ENCODE peak calls at places on chromosomes 5 and 9, in seven cellular contexts. One of them, this sample, is unnamed. For H3K4me1, the result is how much of the 10 kb centered on the place peaks cover.

GRCh38 chr5:98772415-98773213 is 849 bp upstream of the RGMB start:
- DNase-seq in upper lobe of right lung: peak
- DNase-seq in right cardiac atrium: peak
- DNase-seq in fibroblast of lung: peak
- DNase-seq in body of pancreas: peak
- DNase-seq in GM23338: peak
- DNase-seq in small intestine: peak
- DNase-seq in this sample: peak

GRCh38 chr5:170486366-170486765 is 17.5 kb upstream of the KCNIP1 start:
- DNase-seq in upper lobe of right lung: no peak
- DNase-seq in right cardiac atrium: no peak
- DNase-seq in fibroblast of lung: peak
- DNase-seq in body of pancreas: no peak
- DNase-seq in GM23338: no peak
- DNase-seq in small intestine: no peak
- DNase-seq in this sample: no peak

GRCh38 chr9:137947012-137947411 is 69.4 kb downstream of the CACNA1B start:
- DNase-seq in upper lobe of right lung: no peak
- DNase-seq in right cardiac atrium: no peak
- DNase-seq in fibroblast of lung: no peak
- DNase-seq in body of pancreas: no peak
- DNase-seq in GM23338: no peak
- DNase-seq in small intestine: no peak
- DNase-seq in this sample: no peak

GRCh38 chr9:40927260-40927631 is 201.2 kb downstream of the FOXD4L6 start:
- DNase-seq in upper lobe of right lung: no peak
- DNase-seq in right cardiac atrium: no peak
- DNase-seq in fibroblast of lung: no peak
- DNase-seq in body of pancreas: no peak
- DNase-seq in GM23338: no peak
- DNase-seq in small intestine: no peak
- DNase-seq in this sample: no peak

GRCh38 chr5:670396-671270 is 22.5 kb downstream of the TPPP start:
- DNase-seq in upper lobe of right lung: peak
- DNase-seq in right cardiac atrium: no peak
- DNase-seq in fibroblast of lung: no peak
- DNase-seq in body of pancreas: peak
- DNase-seq in GM23338: no peak
- DNase-seq in small intestine: no peak
- DNase-seq in this sample: no peak

GRCh38 chr9:109074236-109074889 is 45.4 kb downstream of the TMEM245 start:
- DNase-seq in upper lobe of right lung: no peak
- DNase-seq in right cardiac atrium: no peak
- DNase-seq in fibroblast of lung: no peak
- DNase-seq in body of pancreas: no peak
- DNase-seq in GM23338: no peak
- DNase-seq in small intestine: no peak
- DNase-seq in this sample: no peak

GRCh38 chr9:132703336-132703735 is 33.1 kb downstream of the GTF3C4 start:
- DNase-seq in upper lobe of right lung: no peak
- DNase-seq in right cardiac atrium: no peak
- DNase-seq in fibroblast of lung: peak
- DNase-seq in body of pancreas: no peak
- DNase-seq in GM23338: no peak
- DNase-seq in small intestine: no peak
- DNase-seq in this sample: no peak

GRCh38 chr5:59222687-59223511 is 640.0 kb downstream of the RAB3C start:
- DNase-seq in upper lobe of right lung: no peak
- DNase-seq in right cardiac atrium: no peak
- DNase-seq in fibroblast of lung: no peak
- DNase-seq in body of pancreas: no peak
- DNase-seq in GM23338: no peak
- DNase-seq in small intestine: no peak
- DNase-seq in this sample: no peak

GRCh38 chr9:132800038-132800648 is 77.9 kb downstream of the AK8 start:
- DNase-seq in upper lobe of right lung: peak
- DNase-seq in right cardiac atrium: peak
- DNase-seq in fibroblast of lung: peak
- DNase-seq in body of pancreas: peak
- DNase-seq in GM23338: peak
- DNase-seq in small intestine: peak
- DNase-seq in this sample: peak

GRCh38 chr5:151646334-151646733 is 40.4 kb downstream of the SPARC start:
- DNase-seq in upper lobe of right lung: no peak
- DNase-seq in right cardiac atrium: no peak
- DNase-seq in fibroblast of lung: no peak
- DNase-seq in body of pancreas: no peak
- DNase-seq in GM23338: no peak
- DNase-seq in small intestine: no peak
- DNase-seq in this sample: no peak

GRCh38 chr5:78666041-78666444 is 17.5 kb upstream of the LHFPL2 start:
- DNase-seq in upper lobe of right lung: no peak
- DNase-seq in right cardiac atrium: no peak
- DNase-seq in fibroblast of lung: no peak
- DNase-seq in body of pancreas: no peak
- DNase-seq in GM23338: no peak
- DNase-seq in small intestine: no peak
- DNase-seq in this sample: peak

GRCh38 chr5:172766287-172767104 is 4.5 kb downstream of the DUSP1 start:
- DNase-seq in upper lobe of right lung: peak
- DNase-seq in right cardiac atrium: peak
- DNase-seq in fibroblast of lung: peak
- DNase-seq in body of pancreas: peak
- DNase-seq in GM23338: no peak
- DNase-seq in small intestine: peak
- DNase-seq in this sample: peak

GRCh38 chr5:67576112-67576511 is 379.5 kb upstream of the CD180 start:
- DNase-seq in upper lobe of right lung: no peak
- DNase-seq in right cardiac atrium: no peak
- DNase-seq in fibroblast of lung: no peak
- DNase-seq in body of pancreas: no peak
- DNase-seq in GM23338: no peak
- DNase-seq in small intestine: no peak
- DNase-seq in this sample: no peak

GRCh38 chr5:181138258-181138657 is 7.3 kb upstream of the OR2V1 start:
- DNase-seq in upper lobe of right lung: no peak
- DNase-seq in right cardiac atrium: no peak
- DNase-seq in fibroblast of lung: no peak
- DNase-seq in body of pancreas: no peak
- DNase-seq in GM23338: peak
- DNase-seq in small intestine: no peak
- DNase-seq in this sample: no peak

GRCh38 chr9:93899609-93900435 is 55.3 kb downstream of the BARX1 start:
- DNase-seq in upper lobe of right lung: peak
- DNase-seq in right cardiac atrium: no peak
- DNase-seq in fibroblast of lung: no peak
- DNase-seq in body of pancreas: peak
- DNase-seq in GM23338: no peak
- DNase-seq in small intestine: no peak
- DNase-seq in this sample: peak

GRCh38 chr5:65926893-65927292 is 518 bp downstream of the ERBIN start:
- DNase-seq in upper lobe of right lung: no peak
- DNase-seq in right cardiac atrium: no peak
- DNase-seq in fibroblast of lung: no peak
- DNase-seq in body of pancreas: no peak
- DNase-seq in GM23338: peak
- DNase-seq in small intestine: peak
- DNase-seq in this sample: peak

DNA sequence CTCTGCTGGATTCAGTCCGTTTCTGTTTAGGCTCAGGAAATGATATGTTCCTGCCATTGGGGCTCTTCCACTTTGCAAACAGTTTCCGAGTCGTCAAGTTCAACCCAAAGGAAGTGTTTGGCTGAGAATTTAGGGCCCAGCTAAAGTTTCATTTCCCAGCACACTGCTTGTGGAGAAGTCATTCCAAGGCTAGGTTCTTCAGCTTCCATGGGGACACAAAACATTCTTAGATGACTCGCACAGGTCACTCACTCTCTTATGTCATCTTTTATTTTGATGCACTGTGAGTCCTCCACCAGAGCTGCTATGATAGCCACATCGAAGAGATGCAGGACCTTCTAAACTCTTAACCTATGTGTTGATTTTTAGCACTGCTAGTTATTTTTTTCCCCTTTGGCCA is 84.1 kb downstream of the ZNF462 start:
- DNase-seq in upper lobe of right lung: no peak
- DNase-seq in right cardiac atrium: no peak
- DNase-seq in fibroblast of lung: peak
- DNase-seq in body of pancreas: no peak
- DNase-seq in GM23338: no peak
- DNase-seq in small intestine: no peak
- DNase-seq in this sample: no peak
- H3K27ac ChIP-seq in upper lobe of right lung: no peak
- H3K27ac ChIP-seq in right cardiac atrium: no peak
- H3K27ac ChIP-seq in fibroblast of lung: no peak
- H3K27ac ChIP-seq in body of pancreas: no peak
- H3K27ac ChIP-seq in GM23338: no peak
- H3K27ac ChIP-seq in small intestine: no peak
- H3K27ac ChIP-seq in this sample: no peak

GRCh38 chr9:89483592-89484474 is 14.1 kb downstream of the SEMA4D start:
- DNase-seq in upper lobe of right lung: no peak
- DNase-seq in right cardiac atrium: no peak
- DNase-seq in fibroblast of lung: no peak
- DNase-seq in body of pancreas: no peak
- DNase-seq in GM23338: no peak
- DNase-seq in small intestine: no peak
- DNase-seq in this sample: no peak

GRCh38 chr9:89489548-89490527 is 8.1 kb downstream of the SEMA4D start:
- DNase-seq in upper lobe of right lung: no peak
- DNase-seq in right cardiac atrium: no peak
- DNase-seq in fibroblast of lung: no peak
- DNase-seq in body of pancreas: no peak
- DNase-seq in GM23338: no peak
- DNase-seq in small intestine: peak
- DNase-seq in this sample: no peak

GRCh38 chr9:89482950-89483349 is 15.0 kb downstream of the SEMA4D start:
- DNase-seq in upper lobe of right lung: no peak
- DNase-seq in right cardiac atrium: no peak
- DNase-seq in fibroblast of lung: no peak
- DNase-seq in body of pancreas: no peak
- DNase-seq in GM23338: no peak
- DNase-seq in small intestine: no peak
- DNase-seq in this sample: no peak

GRCh38 chr9:89484475-89485404 is 13.2 kb downstream of the SEMA4D start:
- DNase-seq in upper lobe of right lung: no peak
- DNase-seq in right cardiac atrium: no peak
- DNase-seq in fibroblast of lung: no peak
- DNase-seq in body of pancreas: no peak
- DNase-seq in GM23338: no peak
- DNase-seq in small intestine: no peak
- DNase-seq in this sample: no peak

DNA sequence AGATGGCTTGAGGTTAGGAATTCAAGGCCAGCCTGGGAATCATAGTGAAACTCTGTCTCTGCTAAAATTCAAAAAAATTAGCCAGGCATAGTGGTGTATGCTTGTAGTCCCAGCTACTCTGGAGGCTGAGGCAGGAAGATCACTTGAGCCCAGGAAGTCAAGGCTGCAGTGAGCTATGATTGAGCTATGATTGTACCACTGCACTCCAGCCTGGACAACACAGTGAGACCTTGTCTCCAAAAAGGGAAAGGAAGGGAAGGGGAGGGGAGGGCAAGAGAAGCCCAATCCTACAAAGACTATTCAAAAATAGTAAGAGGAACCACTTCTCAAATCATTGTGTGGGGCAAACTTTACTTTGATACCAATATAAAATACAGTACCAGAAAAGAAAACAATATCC is 11.2 kb downstream of the SEMA4D start:
- DNase-seq in upper lobe of right lung: no peak
- DNase-seq in right cardiac atrium: no peak
- DNase-seq in fibroblast of lung: no peak
- DNase-seq in body of pancreas: no peak
- DNase-seq in GM23338: no peak
- DNase-seq in small intestine: no peak
- DNase-seq in this sample: no peak
- H3K4me1 ChIP-seq in upper lobe of right lung: under half
- H3K4me1 ChIP-seq in right cardiac atrium: under half
- H3K4me1 ChIP-seq in fibroblast of lung: under half
- H3K4me1 ChIP-seq in body of pancreas: under half
- H3K4me1 ChIP-seq in GM23338: half or more
- H3K4me1 ChIP-seq in small intestine: under half
- H3K4me1 ChIP-seq in this sample: under half

DNA sequence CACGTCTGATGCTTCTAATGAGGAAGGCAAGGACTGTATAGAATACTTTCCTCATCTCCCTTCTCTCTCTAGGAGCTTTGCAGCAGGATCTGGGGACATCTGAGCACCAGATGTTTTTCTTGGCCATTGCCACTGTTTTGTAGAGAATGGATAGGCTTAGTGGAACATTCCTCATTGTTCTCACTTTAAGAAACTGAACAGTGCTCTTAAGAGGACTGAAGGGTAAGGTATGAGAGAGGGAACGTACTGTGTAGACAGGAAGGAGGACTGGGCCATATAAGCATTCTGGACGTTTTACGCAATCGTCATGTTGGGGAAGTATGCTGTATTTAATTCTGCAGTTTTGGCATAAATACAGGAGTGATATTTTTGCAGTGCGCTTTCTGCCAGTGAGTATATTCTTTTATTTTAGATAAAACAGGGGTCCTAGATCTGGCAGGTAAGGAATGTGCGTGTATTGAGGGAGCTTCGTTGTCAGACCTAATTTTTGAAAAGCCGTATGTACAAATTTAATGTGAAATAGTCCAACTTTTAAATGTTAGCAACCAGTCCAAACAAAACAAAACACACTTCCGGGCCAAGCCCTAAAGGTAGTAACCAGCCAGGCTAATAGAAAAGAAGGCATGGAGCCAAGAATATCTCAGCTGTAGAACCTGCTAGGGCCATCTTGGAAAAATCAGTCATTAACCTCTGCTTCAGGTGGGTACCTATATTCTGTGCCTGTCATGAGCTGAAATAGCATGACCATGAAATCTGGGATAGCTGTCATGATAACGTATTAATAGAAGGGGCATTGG is 70.8 kb downstream of the SMARCA2 start:
- DNase-seq in upper lobe of right lung: no peak
- DNase-seq in right cardiac atrium: no peak
- DNase-seq in fibroblast of lung: peak
- DNase-seq in body of pancreas: no peak
- DNase-seq in GM23338: no peak
- DNase-seq in small intestine: no peak
- DNase-seq in this sample: no peak
- H3K4me3 ChIP-seq in upper lobe of right lung: no peak
- H3K4me3 ChIP-seq in right cardiac atrium: no peak
- H3K4me3 ChIP-seq in fibroblast of lung: no peak
- H3K4me3 ChIP-seq in body of pancreas: no peak
- H3K4me3 ChIP-seq in GM23338: no peak
- H3K4me3 ChIP-seq in small intestine: no peak
- H3K4me3 ChIP-seq in this sample: no peak

GRCh38 chr5:131607903-131608540 is 27.0 kb downstream of the RAPGEF6 start:
- DNase-seq in upper lobe of right lung: no peak
- DNase-seq in right cardiac atrium: no peak
- DNase-seq in fibroblast of lung: peak
- DNase-seq in body of pancreas: no peak
- DNase-seq in GM23338: no peak
- DNase-seq in small intestine: no peak
- DNase-seq in this sample: no peak
- H3K27ac ChIP-seq in upper lobe of right lung: no peak
- H3K27ac ChIP-seq in right cardiac atrium: no peak
- H3K27ac ChIP-seq in fibroblast of lung: no peak
- H3K27ac ChIP-seq in body of pancreas: no peak
- H3K27ac ChIP-seq in GM23338: no peak
- H3K27ac ChIP-seq in small intestine: no peak
- H3K27ac ChIP-seq in this sample: no peak

GRCh38 chr9:89439571-89439970 is 58.3 kb downstream of the SEMA4D start:
- DNase-seq in upper lobe of right lung: no peak
- DNase-seq in right cardiac atrium: no peak
- DNase-seq in fibroblast of lung: no peak
- DNase-seq in body of pancreas: no peak
- DNase-seq in GM23338: no peak
- DNase-seq in small intestine: no peak
- DNase-seq in this sample: no peak
- H3K4me1 ChIP-seq in upper lobe of right lung: half or more
- H3K4me1 ChIP-seq in right cardiac atrium: under half
- H3K4me1 ChIP-seq in fibroblast of lung: under half
- H3K4me1 ChIP-seq in body of pancreas: under half
- H3K4me1 ChIP-seq in GM23338: under half
- H3K4me1 ChIP-seq in small intestine: under half
- H3K4me1 ChIP-seq in this sample: under half